ENCODE peak calls at places on chromosomes 11 and 22, in seven cellular contexts. U is heart left ventricle, I is OCI-LY7, S is ovary, J is colonic mucosa, K is IMR-90, Y is H1. D is an unnamed sample. For H3K4me1 and H3K36me3, the result is how much of the 10 kb centered on the place peaks cover.

GRCh38 chr11:4115128-4115527 is 20.5 kb downstream of the RRM1 start:
- DNase-seq in S (no peak), K (no peak), J (no peak), Y (no peak), U (no peak), I (no peak), D (no peak)

GRCh38 chr22:49016909-49017768 is 810.5 kb downstream of the BRD1 start:
- DNase-seq in Y (no peak), J (no peak), S (peak), I (no peak), U (peak), K (no peak), D (no peak)

GRCh38 chr22:34885852-34886251 is 180.1 kb upstream of the ISX start:
- DNase-seq in S (no peak), K (no peak), U (no peak), J (no peak), I (no peak), Y (no peak), D (no peak)

GRCh38 chr22:36332623-36333331 is 55.0 kb downstream of the MYH9 start:
- DNase-seq in K (peak), I (peak), Y (no peak), U (no peak), S (no peak), J (peak), D (peak)

GRCh38 chr11:61777234-61778090 is 14.9 kb downstream of the TMEM258 start:
- DNase-seq in Y (no peak), I (no peak), S (peak), K (no peak), J (peak), U (peak), D (peak)

GRCh38 chr11:100151944-100152343 is 535.1 kb upstream of the ARHGAP42 start:
- DNase-seq in I (no peak), U (no peak), Y (no peak), S (no peak), J (no peak), K (no peak), D (no peak)

GRCh38 chr11:126799974-126800373 is 200.6 kb downstream of the KIRREL3 start:
- DNase-seq in U (no peak), K (peak), Y (no peak), S (no peak), I (no peak), J (no peak), D (no peak)

GRCh38 chr22:30240541-30241417 is 5.8 kb downstream of the LIF start:
- DNase-seq in J (no peak), K (peak), U (no peak), S (no peak), Y (no peak), I (peak), D (peak)

GRCh38 chr11:2533642-2534115 is 88.9 kb downstream of the KCNQ1 start:
- DNase-seq in K (peak), I (no peak), J (peak), U (peak), Y (peak), S (peak), D (peak)

GRCh38 chr11:13745165-13745564 is 76.7 kb downstream of the FAR1 start:
- DNase-seq in I (no peak), Y (no peak), K (peak), U (no peak), J (no peak), S (no peak), D (no peak)

GRCh38 chr22:49785841-49786451 is 41.7 kb downstream of the BRD1 start:
- DNase-seq in S (no peak), U (no peak), Y (no peak), I (no peak), K (no peak), J (no peak), D (no peak)

GRCh38 chr11:71342951-71343827 is 90.8 kb upstream of the SHANK2 start:
- DNase-seq in Y (peak), U (no peak), I (peak), J (peak), S (no peak), K (peak), D (no peak)
- TF ChIP-seq CTCF in Y (peak), U (peak), I (peak), J (peak), S (no peak), K (peak), D (peak)

GRCh38 chr22:45235851-45236342 is 4.8 kb downstream of the KIAA0930 start:
- DNase-seq in S (no peak), U (no peak), Y (no peak), I (peak), K (no peak), J (no peak), D (no peak)
- H3K4me1 ChIP-seq in S (under half), U (under half), Y (under half), I (half or more), K (under half), J (under half), D (under half)

DNA sequence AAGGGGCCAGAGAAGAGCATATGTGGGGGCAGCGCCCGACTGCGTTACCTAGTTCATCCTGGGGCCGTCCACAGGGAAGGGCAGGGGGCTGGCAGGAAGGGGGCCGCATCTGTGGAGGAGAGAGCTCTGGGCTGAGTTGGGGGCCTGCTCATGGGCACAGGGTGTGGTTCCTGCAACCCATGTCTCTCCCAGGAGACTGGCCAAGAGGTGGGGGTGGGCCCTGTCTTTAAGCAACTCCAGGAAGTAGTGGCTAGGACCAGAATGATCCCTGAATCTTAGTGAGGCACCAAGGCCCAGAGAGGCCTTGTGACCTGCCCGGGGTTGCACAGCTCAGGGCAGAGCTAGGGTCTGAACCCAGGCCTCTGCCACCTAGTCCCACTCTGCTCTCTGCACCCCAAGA is 21.9 kb downstream of the CSNK1E start:
- DNase-seq in K (no peak), U (no peak), I (no peak), Y (no peak), J (no peak), S (no peak), D (no peak)
- H3K36me3 ChIP-seq in K (half or more), U (half or more), I (half or more), Y (half or more), J (under half), S (under half), D (half or more)

DNA sequence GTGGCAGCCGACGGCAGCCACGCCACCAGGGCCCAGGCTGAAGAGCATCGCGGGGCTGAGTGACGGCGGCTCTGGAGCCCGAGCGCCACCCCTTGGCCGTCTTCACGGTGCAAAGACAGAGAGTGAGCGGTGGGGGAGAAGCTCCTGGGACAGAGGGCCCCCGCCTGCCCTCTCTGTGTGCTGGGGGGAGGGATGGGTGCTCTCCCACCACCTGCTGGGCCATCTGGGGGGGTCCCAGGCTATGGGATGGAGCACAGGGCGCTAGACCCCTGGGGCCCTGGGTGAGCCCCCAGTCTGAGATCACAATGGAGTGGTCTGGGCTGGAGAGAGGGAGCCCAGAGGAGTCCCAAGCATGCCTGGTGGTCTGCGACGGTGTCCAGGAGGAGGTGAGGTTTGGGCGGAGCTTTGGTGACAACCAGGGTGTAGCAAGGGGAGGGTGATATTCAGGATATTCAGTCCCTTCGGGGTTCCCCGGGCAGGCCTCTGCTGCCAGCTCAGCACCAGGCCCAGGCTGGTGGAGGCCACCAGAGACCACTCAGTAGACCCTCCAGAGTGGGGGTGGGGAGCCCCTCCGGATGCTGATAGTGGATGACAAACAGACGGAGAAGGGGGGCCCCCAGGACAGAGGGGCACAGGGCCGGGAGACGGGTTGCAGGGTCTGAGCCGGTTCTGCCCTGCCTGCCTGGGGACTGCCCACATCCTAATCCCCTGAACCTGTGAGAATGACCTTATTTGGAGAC is 78.1 kb upstream of the PRR5 start:
- DNase-seq in K (peak), Y (no peak), U (no peak), I (peak), J (no peak), S (no peak), D (peak)
- TF ChIP-seq CTCF in K (peak), Y (peak), U (peak), I (peak), J (no peak), S (no peak), D (no peak)

GRCh38 chr22:45318168-45318557 is 8.4 kb downstream of the FAM118A start:
- DNase-seq in S (peak), U (peak), J (peak), K (peak), I (peak), Y (no peak), D (no peak)

GRCh38 chr22:45319319-45319675 is 9.6 kb downstream of the FAM118A start:
- DNase-seq in K (peak), J (no peak), S (peak), Y (no peak), I (no peak), U (no peak), D (no peak)

GRCh38 chr22:45318558-45319318 is 9.0 kb downstream of the FAM118A start:
- DNase-seq in Y (no peak), K (peak), I (peak), J (no peak), S (peak), U (no peak), D (no peak)

GRCh38 chr22:45316796-45317526 is 7.2 kb downstream of the FAM118A start:
- DNase-seq in J (no peak), U (no peak), I (no peak), S (no peak), K (no peak), Y (no peak), D (no peak)

DNA sequence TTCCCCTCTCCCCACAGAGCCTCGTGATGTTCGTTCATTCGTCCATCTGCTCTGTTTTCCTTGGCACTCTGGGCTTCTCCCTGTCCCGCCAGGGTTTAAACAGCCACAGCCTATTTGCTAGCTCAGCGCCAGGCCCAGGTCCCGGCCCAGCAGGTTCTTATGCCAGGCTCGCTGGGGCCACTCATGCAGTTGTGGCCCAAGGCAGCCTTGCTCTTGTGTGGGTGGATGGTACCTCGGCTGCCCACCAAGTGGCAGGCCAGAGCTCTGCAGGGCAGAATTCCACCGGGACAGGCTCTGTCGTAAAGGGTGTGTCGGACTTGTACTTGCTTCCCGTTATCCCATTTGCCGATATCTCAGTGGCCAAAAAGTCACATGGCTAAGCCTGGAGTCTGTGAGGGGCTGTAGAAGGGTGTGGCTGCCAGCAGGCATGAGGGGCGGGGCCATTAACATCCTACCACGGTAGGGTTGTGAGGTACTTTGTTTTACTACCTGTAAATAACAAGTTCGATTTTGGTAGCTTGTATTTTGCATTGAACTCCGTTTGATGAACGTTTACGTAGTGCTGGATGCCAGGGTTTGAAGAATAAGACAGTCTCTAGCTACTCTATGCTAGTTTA is 7.9 kb downstream of the FAM118A start:
- DNase-seq in S (peak), Y (no peak), U (peak), K (peak), J (peak), I (no peak), D (no peak)
- H3K4me1 ChIP-seq in S (under half), Y (under half), U (under half), K (under half), J (under half), I (under half), D (under half)

D was measured in left lung.